ENCODE peak calls at places on chromosomes 7 and 10, in six cellular contexts. R is fibroblast of the conjunctiva; L is activated CD4-positive, alpha-beta T cell treated with anti-CD3 and anti-CD28 coated beads, Interleukin-2, amount 50 U/mL, for 4 hours; U is left cardiac atrium; W is naive thymus-derived CD8-positive, alpha-beta T cell; H is nephron progenitor cell. P is an unnamed sample.

GRCh38 chr7:105940111-105940510 is 23.0 kb upstream of the CDHR3 start:
- DNase-seq in R (no peak), L (no peak), U (no peak), W (no peak), H (no peak), P (no peak)

GRCh38 chr7:95198891-95199290 is 125.4 kb downstream of the PON1 start:
- DNase-seq in R (no peak), L (no peak), U (no peak), W (no peak), H (no peak), P (no peak)

GRCh38 chr10:43594944-43595589 is 11.2 kb upstream of the ZNF485 start:
- DNase-seq in R (no peak), L (no peak), U (no peak), W (no peak), H (no peak), P (no peak)

GRCh38 chr10:124381011-124381591 is 37.6 kb downstream of the OAT start:
- DNase-seq in R (no peak), L (no peak), U (no peak), W (no peak), H (no peak), P (no peak)

GRCh38 chr7:15433154-15433553 is 128.7 kb downstream of the AGMO start:
- DNase-seq in R (no peak), L (no peak), U (no peak), W (no peak), H (no peak), P (no peak)

GRCh38 chr7:18177815-18178660 is 150.4 kb upstream of the PRPS1L1 start:
- DNase-seq in R (no peak), L (no peak), U (no peak), W (no peak), H (no peak), P (no peak)

GRCh38 chr7:111003883-111004282 is 87.0 kb upstream of the LRRN3 start:
- DNase-seq in R (no peak), L (no peak), U (no peak), W (no peak), H (no peak), P (no peak)

GRCh38 chr10:29746080-29746797 is 111.5 kb upstream of the SVIL start:
- DNase-seq in R (no peak), L (no peak), U (no peak), W (no peak), H (no peak), P (no peak)

GRCh38 chr10:86857097-86857825 is 100.2 kb downstream of the MMRN2 start:
- DNase-seq in R (no peak), L (no peak), U (no peak), W (no peak), H (no peak), P (no peak)

GRCh38 chr7:95302976-95303375 is 21.4 kb downstream of the PON1 start:
- DNase-seq in R (no peak), L (no peak), U (no peak), W (no peak), H (no peak), P (no peak)

GRCh38 chr10:132257271-132257670 is 50.5 kb downstream of the STK32C start:
- DNase-seq in R (no peak), L (no peak), U (no peak), W (no peak), H (no peak), P (no peak)

GRCh38 chr7:91424372-91424771 is 160.1 kb downstream of the FZD1 start:
- DNase-seq in R (no peak), L (no peak), U (no peak), W (no peak), H (peak), P (no peak)

GRCh38 chr7:389911-390601 is 100.1 kb downstream of the FOXL3 start:
- DNase-seq in R (no peak), L (no peak), U (peak), W (no peak), H (no peak), P (peak)

GRCh38 chr7:7662527-7662926 is 22.0 kb downstream of the UMAD1 start:
- DNase-seq in R (no peak), L (no peak), U (no peak), W (no peak), H (no peak), P (no peak)

GRCh38 chr7:157682946-157683239 is 346.1 kb downstream of the DNAJB6 start:
- DNase-seq in R (no peak), L (no peak), U (no peak), W (no peak), H (no peak), P (peak)

GRCh38 chr10:24806262-24806661 is 82.6 kb upstream of the ARHGAP21 start:
- DNase-seq in R (no peak), L (no peak), U (no peak), W (no peak), H (no peak), P (no peak)

GRCh38 chr10:33524966-33525365 is 190.5 kb upstream of the NRP1 start:
- DNase-seq in R (no peak), L (no peak), U (no peak), W (no peak), H (no peak), P (no peak)

GRCh38 chr10:60827791-60828488 is 49.7 kb downstream of the CDK1 start:
- DNase-seq in R (no peak), L (no peak), U (no peak), W (no peak), H (no peak), P (no peak)

GRCh38 chr7:22094413-22095304 is 149.0 kb upstream of the CDCA7L start:
- DNase-seq in R (no peak), L (no peak), U (no peak), W (no peak), H (no peak), P (no peak)

GRCh38 chr10:62738916-62739315 is 65.6 kb upstream of the ADO start:
- DNase-seq in R (no peak), L (no peak), U (no peak), W (no peak), H (no peak), P (no peak)

GRCh38 chr7:55077581-55078410 is 59.0 kb downstream of the EGFR start:
- DNase-seq in R (no peak), L (no peak), U (no peak), W (no peak), H (no peak), P (no peak)

P was measured in kidney.